ENCODE peak calls at places on chromosomes 3 and 15, in four cellular contexts. Z is NAMALWA, H is testis, S is head of caudate nucleus. D is an unnamed sample.

GRCh38 chr3:45965281-45966052 is 22.2 kb downstream of the CXCR6 start:
- DNase-seq in Z (no peak), S (no peak), H (no peak), D (no peak)

GRCh38 chr3:45365060-45365459 is 23.3 kb upstream of the LARS2 start:
- DNase-seq in Z (no peak), H (no peak), S (no peak), D (peak; percentile 7)

GRCh38 chr3:101518421-101518871 is 5.4 kb upstream of the SENP7 start:
- DNase-seq in Z (no peak), S (no peak), H (no peak), D (no peak)

GRCh38 chr3:149968216-149968615 is 2.5 kb downstream of the PFN2 start:
- DNase-seq in H (no peak), Z (no peak), S (no peak), D (no peak)

GRCh38 chr3:116341916-116342315 is 103.4 kb downstream of the LSAMP start:
- DNase-seq in S (no peak), H (no peak), Z (no peak), D (no peak)

GRCh38 chr3:62203152-62203551 is 170.2 kb downstream of the FEZF2 start:
- DNase-seq in S (no peak), Z (no peak), H (no peak), D (no peak)

GRCh38 chr3:37435572-37435971 is 261.2 kb upstream of the LRRFIP2 start:
- DNase-seq in Z (peak; percentile 19), H (no peak), S (no peak), D (no peak)

GRCh38 chr3:100761211-100761921 is 52.1 kb downstream of the TFG start:
- DNase-seq in Z (peak; percentile 60), S (no peak), H (no peak), D (no peak)

GRCh38 chr15:73869216-73869995 is 4.0 kb upstream of the TBC1D21 start:
- DNase-seq in Z (no peak), H (no peak), S (no peak), D (no peak)

GRCh38 chr3:158896729-158897128 is 94.9 kb downstream of the MFSD1 start:
- DNase-seq in H (no peak), S (no peak), Z (no peak), D (peak; percentile 13)

GRCh38 chr15:72482275-72482674 is 8.1 kb downstream of the ARIH1 start:
- DNase-seq in H (no peak), Z (no peak), S (no peak), D (no peak)

GRCh38 chr15:80986487-80986886 is 3.1 kb downstream of the MESD start:
- DNase-seq in S (no peak), Z (no peak), H (no peak), D (no peak)

GRCh38 chr3:175411405-175411804 is 552.3 kb downstream of the NAALADL2 start:
- DNase-seq in H (no peak), Z (no peak), S (no peak), D (peak; percentile 19)

GRCh38 chr15:40320931-40321371 is 2.5 kb upstream of the INAFM2 start:
- DNase-seq in S (no peak), H (peak; percentile 82), Z (peak; percentile 87), D (peak; percentile 74)

GRCh38 chr15:40594429-40594836 is 384 bp downstream of the KNL1 start:
- DNase-seq in H (peak; percentile 68), S (no peak), Z (peak; percentile 74), D (peak; percentile 54)

GRCh38 chr3:43210049-43211027 is 76.0 kb upstream of the SNRK start:
- DNase-seq in H (no peak), S (no peak), Z (no peak), D (no peak)

GRCh38 chr3:57164606-57165573 is at the start of gene IL17RD:
- DNase-seq in H (peak; percentile 91), S (peak; percentile 51), Z (peak; percentile 44), D (peak; percentile 71)

GRCh38 chr3:43256714-43257461 is 29.5 kb upstream of the SNRK start:
- DNase-seq in H (no peak), S (no peak), Z (no peak), D (no peak)

GRCh38 chr3:13650210-13651056 is 101.5 kb downstream of the FBLN2 start:
- DNase-seq in H (peak; percentile 89), Z (peak; percentile 84), S (peak; percentile 82), D (peak; percentile 61)

GRCh38 chr3:16300282-16300681 is 35.3 kb downstream of the OXNAD1 start:
- DNase-seq in Z (no peak), H (no peak), S (no peak), D (no peak)

GRCh38 chr3:121974601-121975111 is 47.4 kb downstream of the ILDR1 start:
- DNase-seq in S (no peak), Z (no peak), H (no peak), D (no peak)

GRCh38 chr3:44867421-44868111 is 5.9 kb downstream of the TMEM42 start:
- DNase-seq in Z (no peak), H (no peak), S (no peak), D (no peak)

GRCh38 chr3:29850641-29851040 is 569.8 kb downstream of the RBMS3 start:
- DNase-seq in H (no peak), S (no peak), Z (no peak), D (no peak)

GRCh38 chr15:41790756-41791546 is 16.7 kb downstream of the MAPKBP1 start:
- DNase-seq in Z (no peak), H (no peak), S (no peak), D (peak; percentile 70)

GRCh38 chr15:96177279-96177678 is 153.2 kb upstream of the NR2F2 start:
- DNase-seq in Z (no peak), S (no peak), H (no peak), D (no peak)

GRCh38 chr15:96402403-96402802 is 71.9 kb downstream of the NR2F2 start:
- DNase-seq in S (no peak), Z (no peak), H (no peak), D (no peak)

GRCh38 chr3:116019254-116019763 is 396.0 kb downstream of the GAP43 start:
- DNase-seq in H (no peak), Z (no peak), S (no peak), D (no peak)